ENCODE peak calls at places on chromosomes 5 and 9, in seven cellular contexts. One of them, this sample, is unnamed.

GRCh38 chr5:17248999-17249634 is 31.7 kb downstream of the BASP1 start:
- DNase-seq in HCT116: no peak
- DNase-seq in endodermal cell: no peak
- DNase-seq in Peyer's patch: no peak
- DNase-seq in ascending aorta: no peak
- DNase-seq in endothelial cell of umbilical vein: peak; percentile 65
- DNase-seq in left ventricle myocardium inferior: no peak
- DNase-seq in this sample: no peak

GRCh38 chr9:14228602-14229001 is 85.3 kb downstream of the NFIB start:
- DNase-seq in HCT116: no peak
- DNase-seq in endodermal cell: no peak
- DNase-seq in Peyer's patch: no peak
- DNase-seq in ascending aorta: no peak
- DNase-seq in endothelial cell of umbilical vein: no peak
- DNase-seq in left ventricle myocardium inferior: no peak
- DNase-seq in this sample: no peak

GRCh38 chr9:124868511-124869465 is 6.9 kb downstream of the ARPC5L start:
- DNase-seq in HCT116: peak; percentile 40
- DNase-seq in endodermal cell: peak; percentile 93
- DNase-seq in Peyer's patch: peak; percentile 84
- DNase-seq in ascending aorta: peak; percentile 30
- DNase-seq in endothelial cell of umbilical vein: peak; percentile 82
- DNase-seq in left ventricle myocardium inferior: peak; percentile 88
- DNase-seq in this sample: no peak

GRCh38 chr5:137148128-137148527 is 351.0 kb downstream of the SPOCK1 start:
- DNase-seq in HCT116: no peak
- DNase-seq in endodermal cell: no peak
- DNase-seq in Peyer's patch: no peak
- DNase-seq in ascending aorta: no peak
- DNase-seq in endothelial cell of umbilical vein: peak; percentile 56
- DNase-seq in left ventricle myocardium inferior: no peak
- DNase-seq in this sample: no peak

GRCh38 chr9:123260340-123260739 is 8.0 kb downstream of the STRBP start:
- DNase-seq in HCT116: no peak
- DNase-seq in endodermal cell: no peak
- DNase-seq in Peyer's patch: no peak
- DNase-seq in ascending aorta: no peak
- DNase-seq in endothelial cell of umbilical vein: no peak
- DNase-seq in left ventricle myocardium inferior: no peak
- DNase-seq in this sample: no peak

GRCh38 chr9:137618105-137619067 is at the start of gene EHMT1:
- DNase-seq in HCT116: peak; percentile 50
- DNase-seq in endodermal cell: peak; percentile 94
- DNase-seq in Peyer's patch: peak; percentile 76
- DNase-seq in ascending aorta: peak; percentile 41
- DNase-seq in endothelial cell of umbilical vein: peak; percentile 83
- DNase-seq in left ventricle myocardium inferior: peak; percentile 86
- DNase-seq in this sample: peak; percentile 17

GRCh38 chr5:68730220-68731010 is 363.4 kb upstream of the SLC30A5 start:
- DNase-seq in HCT116: no peak
- DNase-seq in endodermal cell: no peak
- DNase-seq in Peyer's patch: no peak
- DNase-seq in ascending aorta: no peak
- DNase-seq in endothelial cell of umbilical vein: peak; percentile 61
- DNase-seq in left ventricle myocardium inferior: peak; percentile 18
- DNase-seq in this sample: peak; percentile 9

GRCh38 chr9:14961372-14962068 is 51.3 kb upstream of the FREM1 start:
- DNase-seq in HCT116: no peak
- DNase-seq in endodermal cell: peak; percentile 69
- DNase-seq in Peyer's patch: no peak
- DNase-seq in ascending aorta: no peak
- DNase-seq in endothelial cell of umbilical vein: no peak
- DNase-seq in left ventricle myocardium inferior: no peak
- DNase-seq in this sample: no peak

GRCh38 chr5:98095072-98095471 is 678.4 kb upstream of the RGMB start:
- DNase-seq in HCT116: no peak
- DNase-seq in endodermal cell: no peak
- DNase-seq in Peyer's patch: no peak
- DNase-seq in ascending aorta: no peak
- DNase-seq in endothelial cell of umbilical vein: peak; percentile 11
- DNase-seq in left ventricle myocardium inferior: no peak
- DNase-seq in this sample: no peak

GRCh38 chr9:126146254-126147145 is 180.1 kb upstream of the MVB12B start:
- DNase-seq in HCT116: no peak
- DNase-seq in endodermal cell: peak; percentile 92
- DNase-seq in Peyer's patch: peak; percentile 6
- DNase-seq in ascending aorta: no peak
- DNase-seq in endothelial cell of umbilical vein: peak; percentile 48
- DNase-seq in left ventricle myocardium inferior: no peak
- DNase-seq in this sample: no peak

GRCh38 chr9:90065001-90065400 is 460.2 kb downstream of the GADD45G start:
- DNase-seq in HCT116: no peak
- DNase-seq in endodermal cell: no peak
- DNase-seq in Peyer's patch: no peak
- DNase-seq in ascending aorta: no peak
- DNase-seq in endothelial cell of umbilical vein: no peak
- DNase-seq in left ventricle myocardium inferior: no peak
- DNase-seq in this sample: no peak

GRCh38 chr9:104091028-104091590 is 3.0 kb upstream of the SMC2 start:
- DNase-seq in HCT116: no peak
- DNase-seq in endodermal cell: no peak
- DNase-seq in Peyer's patch: no peak
- DNase-seq in ascending aorta: no peak
- DNase-seq in endothelial cell of umbilical vein: no peak
- DNase-seq in left ventricle myocardium inferior: no peak
- DNase-seq in this sample: no peak

GRCh38 chr9:94757158-94757557 is 30.7 kb downstream of the AOPEP start:
- DNase-seq in HCT116: no peak
- DNase-seq in endodermal cell: no peak
- DNase-seq in Peyer's patch: no peak
- DNase-seq in ascending aorta: no peak
- DNase-seq in endothelial cell of umbilical vein: no peak
- DNase-seq in left ventricle myocardium inferior: no peak
- DNase-seq in this sample: no peak

GRCh38 chr5:1471240-1471853 is 26.1 kb upstream of the SLC6A3 start:
- DNase-seq in HCT116: no peak
- DNase-seq in endodermal cell: peak; percentile 36
- DNase-seq in Peyer's patch: no peak
- DNase-seq in ascending aorta: no peak
- DNase-seq in endothelial cell of umbilical vein: no peak
- DNase-seq in left ventricle myocardium inferior: no peak
- DNase-seq in this sample: no peak

GRCh38 chr9:132005896-132006295 is 73.8 kb downstream of the MED27 start:
- DNase-seq in HCT116: no peak
- DNase-seq in endodermal cell: no peak
- DNase-seq in Peyer's patch: no peak
- DNase-seq in ascending aorta: no peak
- DNase-seq in endothelial cell of umbilical vein: no peak
- DNase-seq in left ventricle myocardium inferior: no peak
- DNase-seq in this sample: no peak

GRCh38 chr5:37847978-37848425 is 8.2 kb upstream of the GDNF start:
- DNase-seq in HCT116: no peak
- DNase-seq in endodermal cell: peak; percentile 57
- DNase-seq in Peyer's patch: no peak
- DNase-seq in ascending aorta: no peak
- DNase-seq in endothelial cell of umbilical vein: peak; percentile 76
- DNase-seq in left ventricle myocardium inferior: no peak
- DNase-seq in this sample: no peak

GRCh38 chr5:101260857-101261256 is 357.8 kb upstream of the ST8SIA4 start:
- DNase-seq in HCT116: no peak
- DNase-seq in endodermal cell: no peak
- DNase-seq in Peyer's patch: no peak
- DNase-seq in ascending aorta: no peak
- DNase-seq in endothelial cell of umbilical vein: no peak
- DNase-seq in left ventricle myocardium inferior: no peak
- DNase-seq in this sample: no peak

GRCh38 chr5:4907636-4908035 is 232.5 kb upstream of the ADAMTS16 start:
- DNase-seq in HCT116: no peak
- DNase-seq in endodermal cell: no peak
- DNase-seq in Peyer's patch: no peak
- DNase-seq in ascending aorta: no peak
- DNase-seq in endothelial cell of umbilical vein: no peak
- DNase-seq in left ventricle myocardium inferior: no peak
- DNase-seq in this sample: no peak

DNA sequence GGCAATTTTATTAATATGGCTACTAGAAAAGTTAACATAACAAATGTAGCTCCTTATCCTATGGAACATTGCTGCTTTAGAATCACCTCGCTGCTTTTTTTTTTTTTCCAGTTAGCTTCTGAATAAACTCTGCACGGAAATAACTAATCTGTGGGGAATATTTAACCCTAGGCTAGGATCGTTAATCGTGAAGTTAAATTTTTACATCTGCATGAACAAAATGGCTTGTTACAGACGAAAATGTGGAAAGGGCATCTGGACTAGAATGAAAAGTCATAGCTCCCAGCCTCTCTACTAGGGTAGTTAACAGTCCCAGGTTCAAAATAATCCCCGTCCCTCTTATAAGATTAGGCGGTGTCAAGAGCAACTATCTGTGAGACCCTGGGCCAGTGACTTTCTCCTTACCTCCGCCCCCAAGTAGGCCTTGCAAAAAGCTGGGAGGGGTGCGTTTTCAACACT is 469 bp upstream of the SLC22A5 start:
- DNase-seq in HCT116: no peak
- DNase-seq in endodermal cell: no peak
- DNase-seq in Peyer's patch: no peak
- DNase-seq in ascending aorta: no peak
- DNase-seq in endothelial cell of umbilical vein: no peak
- DNase-seq in left ventricle myocardium inferior: no peak
- DNase-seq in this sample: no peak
- H3K27ac ChIP-seq in HCT116: peak overlapping the region; percentile 83
- H3K27ac ChIP-seq in endodermal cell: no peak overlapping the region
- H3K27ac ChIP-seq in Peyer's patch: peak overlapping the region; percentile 77
- H3K27ac ChIP-seq in ascending aorta: peak overlapping the region; percentile 93
- H3K27ac ChIP-seq in endothelial cell of umbilical vein: no peak overlapping the region
- H3K27ac ChIP-seq in left ventricle myocardium inferior: peak overlapping the region; percentile 94
- H3K27ac ChIP-seq in this sample: peak overlapping the region; percentile 83

GRCh38 chr5:111401906-111402305 is 110.4 kb downstream of the STARD4 start:
- DNase-seq in HCT116: no peak
- DNase-seq in endodermal cell: no peak
- DNase-seq in Peyer's patch: no peak
- DNase-seq in ascending aorta: no peak
- DNase-seq in endothelial cell of umbilical vein: no peak
- DNase-seq in left ventricle myocardium inferior: no peak
- DNase-seq in this sample: no peak
- TF ChIP-seq CTCF in HCT116: no peak
- TF ChIP-seq CTCF in endodermal cell: peak; percentile 38
- TF ChIP-seq CTCF in Peyer's patch: no peak
- TF ChIP-seq CTCF in ascending aorta: no peak
- TF ChIP-seq CTCF in endothelial cell of umbilical vein: no peak
- TF ChIP-seq CTCF in left ventricle myocardium inferior: no peak
- TF ChIP-seq CTCF in this sample: no peak

DNA sequence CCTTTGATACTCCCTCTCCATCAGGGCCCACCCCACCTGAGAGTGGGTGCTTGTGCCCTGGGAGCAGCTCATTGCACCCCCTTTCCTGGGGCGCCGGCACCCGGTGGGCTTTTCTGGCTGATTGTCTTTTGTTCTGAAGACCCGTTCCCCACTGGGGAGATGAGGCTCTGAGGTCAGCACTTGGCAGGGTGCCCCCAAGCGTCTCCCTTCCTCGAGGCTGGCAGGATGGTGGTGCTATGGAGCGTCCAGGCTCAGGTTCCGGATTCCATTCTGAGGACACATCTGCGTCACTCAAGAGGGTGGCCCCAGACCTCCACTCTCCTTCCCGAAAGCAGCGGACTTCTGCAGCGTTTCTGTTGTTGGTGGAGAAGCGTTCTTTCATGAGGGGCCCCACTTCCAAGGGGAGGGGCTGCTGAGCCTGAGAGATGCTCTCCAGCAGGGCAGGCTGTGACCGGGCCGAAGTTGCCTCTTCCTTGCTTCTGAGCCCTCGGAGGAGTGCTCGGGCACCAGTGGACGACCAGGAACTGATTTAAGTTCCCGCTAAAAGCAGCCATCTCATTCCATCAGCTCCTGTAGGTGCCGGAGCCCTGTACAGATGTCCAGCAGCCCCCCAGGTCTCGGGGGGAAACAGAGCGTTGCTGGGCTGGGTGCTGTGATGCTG is 42.2 kb downstream of the COL5A1 start:
- DNase-seq in HCT116: no peak
- DNase-seq in endodermal cell: no peak
- DNase-seq in Peyer's patch: no peak
- DNase-seq in ascending aorta: no peak
- DNase-seq in endothelial cell of umbilical vein: no peak
- DNase-seq in left ventricle myocardium inferior: no peak
- DNase-seq in this sample: no peak
- H3K27ac ChIP-seq in HCT116: no peak overlapping the region
- H3K27ac ChIP-seq in endodermal cell: no peak overlapping the region
- H3K27ac ChIP-seq in Peyer's patch: no peak overlapping the region
- H3K27ac ChIP-seq in ascending aorta: peak overlapping the region; percentile 80
- H3K27ac ChIP-seq in endothelial cell of umbilical vein: no peak overlapping the region
- H3K27ac ChIP-seq in left ventricle myocardium inferior: peak overlapping the region; percentile 8
- H3K27ac ChIP-seq in this sample: peak overlapping the region; percentile 57

GRCh38 chr5:34535944-34536628 is 120.0 kb upstream of the RAI14 start:
- DNase-seq in HCT116: no peak
- DNase-seq in endodermal cell: no peak
- DNase-seq in Peyer's patch: no peak
- DNase-seq in ascending aorta: no peak
- DNase-seq in endothelial cell of umbilical vein: no peak
- DNase-seq in left ventricle myocardium inferior: no peak
- DNase-seq in this sample: no peak

GRCh38 chr5:34535433-34535832 is 120.7 kb upstream of the RAI14 start:
- DNase-seq in HCT116: no peak
- DNase-seq in endodermal cell: no peak
- DNase-seq in Peyer's patch: no peak
- DNase-seq in ascending aorta: no peak
- DNase-seq in endothelial cell of umbilical vein: no peak
- DNase-seq in left ventricle myocardium inferior: no peak
- DNase-seq in this sample: no peak

GRCh38 chr5:34536699-34537098 is 119.4 kb upstream of the RAI14 start:
- DNase-seq in HCT116: no peak
- DNase-seq in endodermal cell: no peak
- DNase-seq in Peyer's patch: no peak
- DNase-seq in ascending aorta: no peak
- DNase-seq in endothelial cell of umbilical vein: no peak
- DNase-seq in left ventricle myocardium inferior: no peak
- DNase-seq in this sample: no peak

GRCh38 chr5:34539183-34539582 is 116.9 kb upstream of the RAI14 start:
- DNase-seq in HCT116: no peak
- DNase-seq in endodermal cell: no peak
- DNase-seq in Peyer's patch: no peak
- DNase-seq in ascending aorta: no peak
- DNase-seq in endothelial cell of umbilical vein: no peak
- DNase-seq in left ventricle myocardium inferior: no peak
- DNase-seq in this sample: no peak

DNA sequence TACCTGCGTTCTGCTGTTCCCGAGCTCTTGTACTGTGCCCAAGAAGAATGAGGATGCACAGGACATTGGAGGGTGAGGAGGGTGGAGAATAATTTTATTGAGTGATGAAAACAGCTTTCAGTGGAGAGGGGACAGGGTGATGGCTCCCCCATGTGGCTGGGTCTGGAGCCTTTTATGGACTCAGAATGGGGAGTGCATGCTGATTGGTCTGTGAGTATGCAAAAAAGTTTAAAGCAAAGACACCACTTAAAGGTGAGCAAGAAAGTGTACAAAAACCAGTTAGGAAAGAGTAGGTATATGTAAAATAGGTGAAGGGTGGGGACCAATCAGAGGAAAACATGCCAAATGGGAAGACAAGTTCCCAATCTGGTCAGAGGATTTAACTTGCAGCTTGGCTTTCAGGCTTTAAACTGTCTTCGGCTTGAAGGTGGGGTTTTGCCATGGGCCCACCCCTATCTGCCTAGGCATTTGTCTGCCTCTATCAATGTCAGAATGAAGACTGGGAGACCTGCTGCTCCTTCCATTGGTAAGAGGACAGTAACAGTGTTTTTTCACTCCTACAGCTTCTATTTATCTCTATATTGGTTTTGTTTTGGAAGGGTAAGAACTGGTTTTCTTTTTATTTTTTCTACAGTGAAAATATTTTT is 118.0 kb upstream of the RAI14 start:
- DNase-seq in HCT116: no peak
- DNase-seq in endodermal cell: peak; percentile 71
- DNase-seq in Peyer's patch: no peak
- DNase-seq in ascending aorta: no peak
- DNase-seq in endothelial cell of umbilical vein: no peak
- DNase-seq in left ventricle myocardium inferior: no peak
- DNase-seq in this sample: no peak
- TF ChIP-seq CTCF in HCT116: peak; percentile 45
- TF ChIP-seq CTCF in endodermal cell: peak; percentile 51
- TF ChIP-seq CTCF in Peyer's patch: peak; percentile 20
- TF ChIP-seq CTCF in ascending aorta: peak; percentile 10
- TF ChIP-seq CTCF in endothelial cell of umbilical vein: no peak
- TF ChIP-seq CTCF in left ventricle myocardium inferior: peak; percentile 46
- TF ChIP-seq CTCF in this sample: no peak